ENCODE peak calls at places on chromosomes 11 and 22, in ten cellular contexts. One of them, this sample, is unnamed.

GRCh38 chr11:111207213-111207612 is 38.3 kb upstream of the POU2AF2 start:
- DNase-seq in transverse colon: no peak
- DNase-seq in heart right ventricle: no peak
- DNase-seq in neural progenitor cell: no peak
- DNase-seq in AG04449: no peak
- DNase-seq in foreskin fibroblast: no peak
- DNase-seq in fibroblast of mammary gland: no peak
- DNase-seq in pancreas: no peak
- DNase-seq in epithelial cell of esophagus: no peak
- DNase-seq in K562: no peak
- DNase-seq in this sample: no peak

GRCh38 chr11:94876645-94877445 is 96.5 kb downstream of the CWC15 start:
- DNase-seq in transverse colon: peak; percentile 60
- DNase-seq in heart right ventricle: peak; percentile 84
- DNase-seq in neural progenitor cell: no peak
- DNase-seq in AG04449: peak; percentile 87
- DNase-seq in foreskin fibroblast: peak; percentile 98
- DNase-seq in fibroblast of mammary gland: peak; percentile 94
- DNase-seq in pancreas: no peak
- DNase-seq in epithelial cell of esophagus: peak; percentile 86
- DNase-seq in K562: peak; percentile 51
- DNase-seq in this sample: peak; percentile 88

GRCh38 chr11:78646564-78647185 is 72.0 kb upstream of the NARS2 start:
- DNase-seq in transverse colon: peak; percentile 65
- DNase-seq in heart right ventricle: peak; percentile 18
- DNase-seq in neural progenitor cell: peak; percentile 75
- DNase-seq in AG04449: no peak
- DNase-seq in foreskin fibroblast: peak; percentile 60
- DNase-seq in fibroblast of mammary gland: peak; percentile 44
- DNase-seq in pancreas: no peak
- DNase-seq in epithelial cell of esophagus: peak; percentile 81
- DNase-seq in K562: peak; percentile 69
- DNase-seq in this sample: peak; percentile 74

GRCh38 chr22:37676691-37677627 is 1.5 kb downstream of the LGALS1 start:
- DNase-seq in transverse colon: peak; percentile 93
- DNase-seq in heart right ventricle: peak; percentile 89
- DNase-seq in neural progenitor cell: peak; percentile 85
- DNase-seq in AG04449: peak; percentile 87
- DNase-seq in foreskin fibroblast: peak; percentile 99
- DNase-seq in fibroblast of mammary gland: peak; percentile 97
- DNase-seq in pancreas: peak; percentile 86
- DNase-seq in epithelial cell of esophagus: peak; percentile 94
- DNase-seq in K562: peak; percentile 77
- DNase-seq in this sample: peak; percentile 83

GRCh38 chr11:130389315-130389935 is 39.0 kb downstream of the ADAMTS8 start:
- DNase-seq in transverse colon: peak; percentile 63
- DNase-seq in heart right ventricle: peak; percentile 49
- DNase-seq in neural progenitor cell: no peak
- DNase-seq in AG04449: no peak
- DNase-seq in foreskin fibroblast: no peak
- DNase-seq in fibroblast of mammary gland: no peak
- DNase-seq in pancreas: no peak
- DNase-seq in epithelial cell of esophagus: no peak
- DNase-seq in K562: no peak
- DNase-seq in this sample: no peak

GRCh38 chr22:45584121-45584570 is 81.5 kb downstream of the FBLN1 start:
- DNase-seq in transverse colon: no peak
- DNase-seq in heart right ventricle: no peak
- DNase-seq in neural progenitor cell: no peak
- DNase-seq in AG04449: no peak
- DNase-seq in foreskin fibroblast: peak; percentile 76
- DNase-seq in fibroblast of mammary gland: peak; percentile 84
- DNase-seq in pancreas: no peak
- DNase-seq in epithelial cell of esophagus: no peak
- DNase-seq in K562: no peak
- DNase-seq in this sample: no peak

GRCh38 chr11:119509969-119510401 is 87.0 kb upstream of the THY1 start:
- DNase-seq in transverse colon: peak; percentile 10
- DNase-seq in heart right ventricle: no peak
- DNase-seq in neural progenitor cell: no peak
- DNase-seq in AG04449: peak; percentile 54
- DNase-seq in foreskin fibroblast: peak; percentile 89
- DNase-seq in fibroblast of mammary gland: peak; percentile 97
- DNase-seq in pancreas: no peak
- DNase-seq in epithelial cell of esophagus: peak; percentile 85
- DNase-seq in K562: no peak
- DNase-seq in this sample: peak; percentile 81

GRCh38 chr11:2997406-2997805 is 5.3 kb upstream of the NAP1L4 start:
- DNase-seq in transverse colon: no peak
- DNase-seq in heart right ventricle: no peak
- DNase-seq in neural progenitor cell: no peak
- DNase-seq in AG04449: no peak
- DNase-seq in foreskin fibroblast: no peak
- DNase-seq in fibroblast of mammary gland: no peak
- DNase-seq in pancreas: no peak
- DNase-seq in epithelial cell of esophagus: no peak
- DNase-seq in K562: no peak
- DNase-seq in this sample: no peak

GRCh38 chr22:38755155-38755910 is 465 bp downstream of the SUN2 start:
- DNase-seq in transverse colon: peak; percentile 95
- DNase-seq in heart right ventricle: peak; percentile 89
- DNase-seq in neural progenitor cell: peak; percentile 91
- DNase-seq in AG04449: no peak
- DNase-seq in foreskin fibroblast: peak; percentile 95
- DNase-seq in fibroblast of mammary gland: peak; percentile 73
- DNase-seq in pancreas: peak; percentile 99
- DNase-seq in epithelial cell of esophagus: peak; percentile 35
- DNase-seq in K562: peak; percentile 89
- DNase-seq in this sample: peak; percentile 19

DNA sequence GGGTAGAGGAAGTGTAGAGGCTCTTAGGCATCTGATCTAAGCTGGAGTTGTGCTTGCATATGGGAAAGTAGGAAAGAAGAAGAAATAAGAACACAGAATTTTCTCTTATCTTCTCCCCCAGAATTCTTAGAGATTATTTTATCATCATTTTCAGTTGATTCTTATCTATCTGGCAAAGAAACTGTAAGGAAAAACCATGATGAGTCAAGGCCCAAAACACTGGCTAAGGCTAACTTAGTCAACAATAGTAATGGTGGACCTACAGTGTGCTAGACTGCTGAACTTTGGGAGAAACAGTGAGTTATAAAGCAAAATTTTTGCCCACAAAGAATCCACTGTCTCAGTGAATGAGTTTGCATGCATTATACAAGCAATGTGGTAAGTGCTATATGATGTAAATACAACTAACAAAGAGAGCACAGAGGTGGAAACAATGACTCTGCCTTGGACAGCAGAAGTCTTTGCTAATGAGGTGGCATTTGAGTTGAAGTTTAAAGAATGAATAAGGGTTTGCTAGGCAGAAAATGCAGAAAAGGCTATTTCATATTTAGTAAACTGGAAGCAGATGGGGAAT is 344.5 kb upstream of the PLET1 start:
- DNase-seq in transverse colon: no peak
- DNase-seq in heart right ventricle: no peak
- DNase-seq in neural progenitor cell: no peak
- DNase-seq in AG04449: no peak
- DNase-seq in foreskin fibroblast: no peak
- DNase-seq in fibroblast of mammary gland: no peak
- DNase-seq in pancreas: no peak
- DNase-seq in epithelial cell of esophagus: no peak
- DNase-seq in K562: no peak
- DNase-seq in this sample: no peak
- H3K4me3 ChIP-seq in transverse colon: no peak overlapping the region
- H3K4me3 ChIP-seq in heart right ventricle: no peak overlapping the region
- H3K4me3 ChIP-seq in neural progenitor cell: no peak overlapping the region
- H3K4me3 ChIP-seq in AG04449: no peak overlapping the region
- H3K4me3 ChIP-seq in foreskin fibroblast: no peak overlapping the region
- H3K4me3 ChIP-seq in fibroblast of mammary gland: no peak overlapping the region
- H3K4me3 ChIP-seq in pancreas: no peak overlapping the region
- H3K4me3 ChIP-seq in epithelial cell of esophagus: no peak overlapping the region
- H3K4me3 ChIP-seq in K562: no peak overlapping the region
- H3K4me3 ChIP-seq in this sample: no peak overlapping the region

GRCh38 chr11:26227883-26228502 is 103.9 kb upstream of the ANO3 start:
- DNase-seq in transverse colon: no peak
- DNase-seq in heart right ventricle: no peak
- DNase-seq in neural progenitor cell: no peak
- DNase-seq in AG04449: no peak
- DNase-seq in foreskin fibroblast: no peak
- DNase-seq in fibroblast of mammary gland: no peak
- DNase-seq in pancreas: no peak
- DNase-seq in epithelial cell of esophagus: no peak
- DNase-seq in K562: no peak
- DNase-seq in this sample: no peak

GRCh38 chr11:26231252-26231661 is 100.7 kb upstream of the ANO3 start:
- DNase-seq in transverse colon: no peak
- DNase-seq in heart right ventricle: no peak
- DNase-seq in neural progenitor cell: no peak
- DNase-seq in AG04449: peak; percentile 45
- DNase-seq in foreskin fibroblast: peak; percentile 92
- DNase-seq in fibroblast of mammary gland: peak; percentile 98
- DNase-seq in pancreas: no peak
- DNase-seq in epithelial cell of esophagus: peak; percentile 96
- DNase-seq in K562: no peak
- DNase-seq in this sample: peak; percentile 98

GRCh38 chr11:26228778-26229177 is 103.2 kb upstream of the ANO3 start:
- DNase-seq in transverse colon: no peak
- DNase-seq in heart right ventricle: no peak
- DNase-seq in neural progenitor cell: no peak
- DNase-seq in AG04449: no peak
- DNase-seq in foreskin fibroblast: peak; percentile 60
- DNase-seq in fibroblast of mammary gland: peak; percentile 66
- DNase-seq in pancreas: no peak
- DNase-seq in epithelial cell of esophagus: no peak
- DNase-seq in K562: no peak
- DNase-seq in this sample: peak; percentile 36

GRCh38 chr11:26229270-26229669 is 102.7 kb upstream of the ANO3 start:
- DNase-seq in transverse colon: no peak
- DNase-seq in heart right ventricle: no peak
- DNase-seq in neural progenitor cell: no peak
- DNase-seq in AG04449: peak; percentile 44
- DNase-seq in foreskin fibroblast: peak; percentile 97
- DNase-seq in fibroblast of mammary gland: peak; percentile 99
- DNase-seq in pancreas: no peak
- DNase-seq in epithelial cell of esophagus: peak; percentile 89
- DNase-seq in K562: no peak
- DNase-seq in this sample: peak; percentile 98

DNA sequence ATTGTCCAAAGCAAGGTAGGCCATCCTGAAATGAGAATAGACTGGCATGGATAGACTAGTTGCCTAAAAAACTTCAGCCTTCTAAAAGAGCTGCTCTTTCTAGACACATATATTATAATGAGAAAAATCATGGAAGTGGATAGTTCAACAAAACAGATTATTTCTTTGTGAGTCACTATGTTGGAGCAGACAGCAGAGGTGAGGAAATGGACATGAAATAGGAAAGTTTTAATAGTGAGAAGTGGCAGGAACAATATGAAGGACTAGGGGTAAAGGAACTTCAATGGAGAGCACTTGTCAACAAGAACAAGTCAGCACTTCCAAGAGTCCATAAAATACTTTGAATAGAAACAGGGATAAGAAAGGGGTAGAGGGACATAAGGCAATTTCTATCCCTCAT is 101.9 kb upstream of the ANO3 start:
- DNase-seq in transverse colon: no peak
- DNase-seq in heart right ventricle: no peak
- DNase-seq in neural progenitor cell: no peak
- DNase-seq in AG04449: no peak
- DNase-seq in foreskin fibroblast: peak; percentile 48
- DNase-seq in fibroblast of mammary gland: peak; percentile 45
- DNase-seq in pancreas: no peak
- DNase-seq in epithelial cell of esophagus: peak; percentile 36
- DNase-seq in K562: no peak
- DNase-seq in this sample: peak; percentile 48
- TF ChIP-seq CTCF in transverse colon: no peak
- TF ChIP-seq CTCF in heart right ventricle: no peak
- TF ChIP-seq CTCF in neural progenitor cell: no peak
- TF ChIP-seq CTCF in AG04449: no peak
- TF ChIP-seq CTCF in foreskin fibroblast: no peak
- TF ChIP-seq CTCF in fibroblast of mammary gland: no peak
- TF ChIP-seq CTCF in pancreas: no peak
- TF ChIP-seq CTCF in epithelial cell of esophagus: no peak
- TF ChIP-seq CTCF in K562: no peak
- TF ChIP-seq CTCF in this sample: no peak

DNA sequence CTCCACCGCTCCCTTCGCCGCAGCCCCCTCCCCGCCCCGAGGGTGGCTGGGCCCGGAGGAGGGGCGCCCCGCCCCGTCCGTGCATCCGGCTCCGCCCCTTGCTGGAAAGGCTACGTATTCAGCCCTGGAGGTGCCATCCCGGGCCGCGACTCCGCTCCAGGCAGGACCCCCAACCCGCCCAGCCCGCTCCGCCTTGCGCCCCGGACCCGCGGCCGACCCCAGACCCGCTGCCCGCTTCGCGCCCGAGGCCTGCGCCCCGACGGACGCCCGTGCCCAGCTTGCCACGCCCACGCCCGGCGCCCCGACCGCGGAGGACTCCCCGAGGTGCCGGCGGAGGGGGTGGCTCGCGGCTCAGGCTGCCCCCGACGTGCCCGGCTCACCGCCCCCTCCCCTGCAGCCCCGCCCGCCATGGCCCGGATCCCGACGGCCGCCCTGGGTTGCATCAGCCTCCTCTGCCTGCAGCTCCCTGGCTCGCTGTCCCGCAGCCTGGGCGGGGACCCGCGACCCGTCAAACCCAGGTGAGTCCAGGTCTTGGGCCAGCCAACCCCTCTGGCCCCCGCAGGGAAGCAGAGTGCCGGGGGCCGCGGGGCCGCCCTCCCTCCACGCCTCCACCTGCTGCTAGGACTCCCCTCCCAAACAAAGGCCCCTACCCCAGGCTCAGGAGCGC is at the start of gene ADM2:
- DNase-seq in transverse colon: peak; percentile 73
- DNase-seq in heart right ventricle: no peak
- DNase-seq in neural progenitor cell: peak; percentile 81
- DNase-seq in AG04449: no peak
- DNase-seq in foreskin fibroblast: peak; percentile 62
- DNase-seq in fibroblast of mammary gland: no peak
- DNase-seq in pancreas: peak; percentile 86
- DNase-seq in epithelial cell of esophagus: no peak
- DNase-seq in K562: peak; percentile 75
- DNase-seq in this sample: no peak
- H3K4me3 ChIP-seq in transverse colon: peak within 1 kb of the TSS; percentile 51
- H3K4me3 ChIP-seq in heart right ventricle: no peak within 1 kb of the TSS
- H3K4me3 ChIP-seq in neural progenitor cell: peak within 1 kb of the TSS; percentile 53
- H3K4me3 ChIP-seq in AG04449: peak within 1 kb of the TSS; percentile 70
- H3K4me3 ChIP-seq in foreskin fibroblast: peak within 1 kb of the TSS; percentile 61
- H3K4me3 ChIP-seq in fibroblast of mammary gland: peak within 1 kb of the TSS; percentile 19
- H3K4me3 ChIP-seq in pancreas: peak within 1 kb of the TSS; percentile 51
- H3K4me3 ChIP-seq in epithelial cell of esophagus: peak within 1 kb of the TSS; percentile 48
- H3K4me3 ChIP-seq in K562: peak within 1 kb of the TSS; percentile 55
- H3K4me3 ChIP-seq in this sample: peak within 1 kb of the TSS; percentile 96

DNA sequence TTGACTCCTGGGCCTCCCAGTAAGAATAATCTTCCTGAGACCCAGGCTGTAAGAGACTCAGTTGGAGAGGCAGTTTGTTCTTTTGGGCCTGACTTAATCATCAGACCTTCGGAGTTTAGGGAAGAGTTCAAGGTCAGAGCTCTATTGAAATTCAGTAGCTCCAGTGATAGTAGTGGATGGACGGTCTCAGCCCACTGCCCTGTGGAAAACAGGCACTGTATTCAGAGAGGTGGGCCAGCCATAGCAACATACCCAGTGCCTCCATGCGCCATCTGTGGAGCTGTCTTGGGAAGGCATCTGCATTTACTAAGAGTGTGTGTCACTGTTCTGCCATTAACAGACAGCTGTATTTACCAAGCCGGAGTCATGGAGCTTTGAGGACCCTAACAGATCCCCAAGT is 2.9 kb downstream of the SMARCB1 start:
- DNase-seq in transverse colon: no peak
- DNase-seq in heart right ventricle: no peak
- DNase-seq in neural progenitor cell: no peak
- DNase-seq in AG04449: no peak
- DNase-seq in foreskin fibroblast: peak; percentile 60
- DNase-seq in fibroblast of mammary gland: no peak
- DNase-seq in pancreas: peak; percentile 8
- DNase-seq in epithelial cell of esophagus: no peak
- DNase-seq in K562: no peak
- DNase-seq in this sample: no peak
- TF ChIP-seq CTCF in transverse colon: no peak
- TF ChIP-seq CTCF in heart right ventricle: no peak
- TF ChIP-seq CTCF in neural progenitor cell: no peak
- TF ChIP-seq CTCF in AG04449: no peak
- TF ChIP-seq CTCF in foreskin fibroblast: no peak
- TF ChIP-seq CTCF in fibroblast of mammary gland: peak; percentile 3
- TF ChIP-seq CTCF in pancreas: no peak
- TF ChIP-seq CTCF in epithelial cell of esophagus: no peak
- TF ChIP-seq CTCF in K562: no peak
- TF ChIP-seq CTCF in this sample: no peak

This sample was measured in bronchial epithelial cell.